ENCODE peak calls at places on chromosome 19, in five cellular contexts. D, V, Q, K and E are unnamed samples.
A peak's percentile ranks its signal among the peaks of the same experiment; 100 is the strongest.

GRCh38 chr19:33214621-33215020 is 11.0 kb downstream of the SLC7A10 start:
- DNase-seq in Q (no peak), V (no peak), K (peak; percentile 81), D (peak; percentile 4), E (peak; percentile 24)

GRCh38 chr19:53844849-53845246 is 20.7 kb upstream of the NLRP12 start:
- DNase-seq in Q (peak; percentile 64), D (no peak), V (no peak), K (no peak), E (no peak)

GRCh38 chr19:44757735-44758505 is 9.4 kb downstream of the BCL3 start:
- DNase-seq in D (no peak), K (peak; percentile 90), Q (peak; percentile 80), V (no peak), E (no peak)

GRCh38 chr19:42606660-42607351 is 12.1 kb upstream of the CEACAM8 start:
- DNase-seq in K (peak; percentile 75), D (peak; percentile 80), V (peak; percentile 16), Q (peak; percentile 91), E (no peak)

GRCh38 chr19:41999071-41999877 is 5.2 kb upstream of the ATP1A3 start:
- DNase-seq in V (no peak), Q (no peak), D (no peak), K (peak; percentile 76), E (no peak)

GRCh38 chr19:888615-889385 is 4.2 kb downstream of the MED16 start:
- DNase-seq in V (peak; percentile 61), K (no peak), Q (no peak), D (no peak), E (no peak)

GRCh38 chr19:19514215-19514633 is 1.1 kb downstream of the TSSK6 start:
- DNase-seq in K (no peak), D (no peak), V (no peak), Q (no peak), E (peak; percentile 14)

GRCh38 chr19:45243144-45243732 is 2.0 kb downstream of the EXOC3L2 start:
- DNase-seq in D (no peak), V (no peak), Q (no peak), K (no peak), E (no peak)

GRCh38 chr19:38361633-38362075 is 12.7 kb upstream of the PSMD8 start:
- DNase-seq in V (peak; percentile 40), K (peak; percentile 97), D (peak; percentile 66), Q (peak; percentile 87), E (peak; percentile 59)

GRCh38 chr19:7680606-7681335 is at the start of gene TRAPPC5:
- DNase-seq in Q (peak; percentile 93), V (peak; percentile 87), K (peak; percentile 96), D (peak; percentile 93), E (peak; percentile 58)

GRCh38 chr19:14054721-14055120 is 7.2 kb downstream of the PALM3 start:
- DNase-seq in V (no peak), K (no peak), Q (no peak), D (no peak), E (no peak)

GRCh38 chr19:32977269-32977668 is 5.2 kb downstream of the FAAP24 start:
- DNase-seq in Q (no peak), D (no peak), K (no peak), V (no peak), E (no peak)

GRCh38 chr19:49637865-49638350 is 2.0 kb downstream of the RRAS start:
- DNase-seq in D (peak; percentile 87), K (peak; percentile 64), V (no peak), Q (peak; percentile 87), E (peak; percentile 62)

GRCh38 chr19:29940971-29941585 is 961 bp upstream of the URI1 start:
- DNase-seq in V (no peak), D (no peak), K (no peak), Q (no peak), E (no peak)

GRCh38 chr19:41189425-41190065 is 3.5 kb upstream of the CYP2S1 start:
- DNase-seq in K (peak; percentile 63), Q (no peak), D (peak; percentile 17), V (no peak), E (no peak)

GRCh38 chr19:3184847-3185481 is 766 bp upstream of the NCLN start:
- DNase-seq in V (peak; percentile 53), D (no peak), K (peak; percentile 79), Q (peak; percentile 86), E (peak; percentile 75)

GRCh38 chr19:3186377-3186688 is 603 bp downstream of the NCLN start:
- DNase-seq in D (no peak), Q (no peak), V (peak; percentile 14), K (peak; percentile 41), E (no peak)

GRCh38 chr19:3186891-3187661 is 1.3 kb downstream of the NCLN start:
- DNase-seq in D (peak; percentile 8), V (no peak), K (no peak), Q (no peak), E (no peak)

GRCh38 chr19:3185482-3186376 is at the start of gene NCLN:
- DNase-seq in K (peak; percentile 97), D (peak; percentile 89), V (peak; percentile 92), Q (peak; percentile 97), E (peak; percentile 91)

DNA sequence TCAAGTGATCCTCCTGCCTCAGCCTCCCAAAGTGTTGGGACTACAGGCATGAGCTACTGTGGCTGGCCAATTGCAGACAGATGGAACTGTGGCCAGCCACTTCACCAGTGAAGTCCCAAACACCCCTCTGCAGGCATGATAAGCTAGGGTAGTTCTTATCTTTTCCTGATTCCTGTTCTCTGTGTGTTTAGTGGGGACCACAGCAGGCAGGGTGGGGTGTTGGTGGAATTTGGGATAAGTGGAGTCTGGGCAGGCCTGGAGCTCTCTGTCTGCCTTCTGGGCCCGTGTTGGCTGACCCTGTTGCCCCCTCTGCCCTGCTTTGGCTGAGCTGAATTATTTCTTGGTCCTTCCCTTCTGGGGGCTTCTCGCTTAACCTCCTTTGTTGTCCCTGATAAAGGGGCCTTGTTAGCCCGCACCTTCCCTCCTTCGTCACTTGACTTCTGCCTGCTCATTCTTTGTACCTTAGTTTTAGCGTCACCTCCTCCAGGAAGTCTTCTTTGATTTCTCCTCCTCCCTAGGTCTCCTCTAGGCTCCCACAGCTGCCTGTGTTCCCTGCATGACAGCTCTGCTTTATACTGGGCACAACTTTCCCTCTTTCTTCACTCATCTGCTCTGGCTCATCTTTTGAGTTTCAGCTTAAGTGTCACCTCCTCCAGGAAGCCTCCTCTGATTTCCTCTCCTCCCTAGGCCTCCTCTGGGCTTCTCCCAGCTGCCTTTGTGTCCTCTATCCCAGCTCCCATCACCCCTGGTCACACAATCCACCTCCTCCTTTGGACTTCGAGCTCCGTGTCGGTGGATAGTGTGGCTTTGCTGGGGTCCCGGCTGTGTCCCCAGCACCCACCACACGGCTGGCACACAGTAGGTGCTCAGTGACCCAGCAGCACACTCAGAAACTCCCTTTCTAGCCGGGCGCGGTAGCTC is 1.7 kb upstream of the NCLN start:
- DNase-seq in D (no peak), K (no peak), V (no peak), Q (no peak), E (no peak)
- H3K27ac ChIP-seq in D (no peak overlapping the region), K (no peak overlapping the region), V (no peak overlapping the region), Q (no peak overlapping the region), E (no peak overlapping the region)

DNA sequence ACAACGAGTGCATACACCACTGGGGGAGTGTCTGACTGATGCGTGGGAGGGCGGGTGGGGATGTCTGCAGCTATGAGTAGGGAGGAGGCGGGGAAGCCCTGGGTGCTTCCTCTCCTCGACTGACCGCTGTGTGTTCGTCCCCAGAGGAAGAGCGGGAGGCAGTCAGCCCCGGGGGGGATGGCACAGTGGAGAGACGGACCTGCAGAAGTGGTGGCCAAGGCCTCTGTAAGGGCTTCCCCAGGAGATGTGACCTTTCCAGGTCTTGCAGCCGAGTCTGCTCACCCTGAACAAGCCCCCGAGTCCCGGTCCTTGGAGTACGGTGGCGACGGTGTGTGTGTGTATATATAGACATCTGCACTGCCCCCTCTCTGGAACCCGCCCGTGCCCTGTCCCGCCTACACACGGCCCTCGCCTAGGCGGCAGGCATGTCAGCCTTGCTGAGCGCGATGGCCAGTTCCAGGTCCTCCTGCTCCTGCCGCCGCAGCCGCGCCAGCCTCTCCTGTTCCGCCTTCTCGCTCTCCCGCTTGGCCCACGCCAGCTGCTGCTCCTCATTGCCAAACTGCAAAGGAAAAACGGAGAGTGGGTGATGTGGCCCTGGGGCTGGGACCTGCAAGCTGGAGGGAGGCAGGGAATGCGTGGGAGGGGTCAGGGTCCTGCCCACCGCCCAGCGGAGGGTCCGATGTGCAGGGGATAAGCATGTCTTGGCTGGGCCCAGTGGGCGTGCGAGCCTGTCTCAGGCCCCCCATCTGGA is 30.8 kb downstream of the KLF2 start:
- DNase-seq in K (no peak), V (no peak), Q (peak; percentile 66), D (no peak), E (peak; percentile 57)
- H3K4me3 ChIP-seq in K (no peak overlapping the region), V (no peak overlapping the region), Q (peak overlapping the region; percentile 20), D (no peak overlapping the region), E (peak overlapping the region; percentile 35)

DNA sequence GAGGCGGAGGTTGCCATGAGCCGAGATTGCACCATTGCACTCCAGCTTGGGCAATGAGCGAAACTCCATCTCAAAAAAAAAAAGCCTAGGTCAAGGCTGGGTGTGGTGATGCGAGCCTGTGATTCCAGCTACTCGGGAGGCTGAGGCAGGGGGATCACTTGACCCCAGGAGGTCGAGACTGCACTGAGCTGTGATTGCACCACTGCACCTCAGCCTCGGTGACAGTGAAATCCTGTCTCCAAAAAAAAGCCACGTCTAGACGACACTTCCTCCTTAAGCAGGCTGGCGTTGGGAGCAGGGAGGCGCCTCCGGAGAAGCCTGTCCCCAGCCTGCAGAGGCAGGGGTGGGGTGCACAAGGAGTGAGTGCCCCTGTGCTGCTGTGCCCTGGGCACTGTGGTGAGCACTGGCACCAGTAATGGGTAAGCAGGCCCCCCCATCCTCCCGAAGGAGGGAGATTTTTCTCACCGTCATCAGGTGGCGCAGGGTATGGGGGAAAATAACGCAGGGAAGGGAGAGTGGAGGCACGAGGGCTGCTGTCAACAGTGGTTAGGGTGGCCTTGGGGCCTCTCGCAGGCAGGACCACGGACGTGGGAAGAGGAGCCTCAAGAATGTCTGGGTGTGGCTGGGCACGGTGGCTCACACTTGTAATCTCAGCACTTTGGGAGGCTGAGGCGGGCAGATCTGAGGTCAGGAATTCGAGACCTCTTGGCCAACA is 701 bp downstream of the P2RY11 start:
- DNase-seq in V (no peak), Q (peak; percentile 78), K (no peak), D (peak; percentile 22), E (no peak)
- H3K27ac ChIP-seq in V (peak overlapping the region; percentile 44), Q (peak overlapping the region; percentile 53), K (no peak overlapping the region), D (no peak overlapping the region), E (no peak overlapping the region)

GRCh38 chr19:2425622-2426581 is 1.5 kb downstream of the TIMM13 start:
- DNase-seq in K (no peak), D (no peak), V (no peak), Q (no peak), E (no peak)

GRCh38 chr19:2428756-2429711 is 1.6 kb upstream of the TIMM13 start:
- DNase-seq in D (no peak), K (no peak), Q (no peak), V (no peak), E (no peak)

GRCh38 chr19:2426661-2427322 is 594 bp downstream of the TIMM13 start:
- DNase-seq in K (peak; percentile 79), D (peak; percentile 45), Q (peak; percentile 62), V (peak; percentile 10), E (peak; percentile 27)

GRCh38 chr19:2428027-2428690 is 773 bp upstream of the TIMM13 start:
- DNase-seq in K (peak; percentile 76), Q (peak; percentile 65), D (no peak), V (no peak), E (peak; percentile 2)

DNA sequence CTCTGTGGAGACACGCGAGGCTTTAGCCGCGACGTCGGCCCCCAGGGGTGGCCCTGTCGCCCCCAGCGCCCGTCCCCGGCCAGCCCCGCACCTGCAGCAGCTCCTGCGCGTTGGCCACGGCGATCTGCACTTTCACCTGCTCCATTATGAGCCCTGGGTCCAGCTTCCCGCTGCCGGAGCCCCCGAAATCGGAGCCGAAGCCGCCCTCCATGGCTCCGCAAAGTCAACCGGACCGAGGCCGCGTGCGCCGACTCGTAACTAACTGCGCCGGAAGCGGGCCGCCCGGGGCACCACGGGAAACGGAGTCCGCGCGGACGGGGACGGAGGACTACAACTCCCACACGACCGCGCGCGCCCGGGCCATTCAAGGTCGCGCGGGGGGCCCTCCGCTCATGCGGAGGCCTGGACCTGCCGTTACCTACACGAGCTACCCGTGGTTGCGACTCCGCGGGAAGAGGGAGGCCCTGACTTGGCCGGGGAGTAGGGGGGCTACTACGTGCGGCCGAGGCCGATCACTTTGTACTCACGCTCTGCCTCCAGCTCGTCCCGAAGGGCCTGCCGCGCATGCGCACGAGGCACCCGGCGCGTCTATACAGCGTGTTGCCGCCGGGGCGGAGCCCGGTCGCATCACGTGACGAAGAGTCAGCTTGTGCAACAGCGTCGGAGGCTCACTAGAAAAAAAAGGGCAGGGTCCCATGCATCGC is at the start of gene TIMM13:
- DNase-seq in Q (peak; percentile 98), D (peak; percentile 93), K (peak; percentile 100), V (peak; percentile 94), E (peak; percentile 91)
- H3K4me3 ChIP-seq in Q (peak within 1 kb of the TSS; percentile 96), D (peak within 1 kb of the TSS; percentile 97), K (peak within 1 kb of the TSS; percentile 81), V (peak within 1 kb of the TSS; percentile 98), E (peak within 1 kb of the TSS; percentile 86)